ENCODE peak calls at places on chromosome 3, in nine cellular contexts. G, L, U, T, A, S, X, W and D are unnamed samples.

GRCh38 chr3:62686486-62686885 is 188.7 kb downstream of the CADPS start:
- DNase-seq in G (no peak), L (no peak), U (no peak), T (no peak), A (peak; percentile 59), S (no peak), X (no peak), W (no peak), D (peak; percentile 56)

GRCh38 chr3:167723025-167723512 is 11.6 kb downstream of the PDCD10 start:
- DNase-seq in G (no peak), L (no peak), U (no peak), T (no peak), A (no peak), S (no peak), X (no peak), W (no peak), D (no peak)

GRCh38 chr3:152496716-152497115 is 228.0 kb downstream of the MBNL1 start:
- DNase-seq in G (no peak), L (no peak), U (peak; percentile 14), T (no peak), A (no peak), S (no peak), X (no peak), W (no peak), D (no peak)

GRCh38 chr3:106172780-106173179 is 304.0 kb upstream of the CBLB start:
- DNase-seq in G (no peak), L (no peak), U (no peak), T (no peak), A (no peak), S (no peak), X (no peak), W (no peak), D (no peak)

GRCh38 chr3:194140520-194141414 is 4.8 kb downstream of the HES1 start:
- DNase-seq in G (peak; percentile 69), L (peak; percentile 85), U (peak; percentile 21), T (peak; percentile 59), A (peak; percentile 23), S (peak; percentile 63), X (peak; percentile 53), W (peak; percentile 53), D (no peak)

GRCh38 chr3:39216176-39216790 is 23.9 kb upstream of the XIRP1 start:
- DNase-seq in G (no peak), L (no peak), U (peak; percentile 52), T (peak; percentile 23), A (no peak), S (no peak), X (no peak), W (no peak), D (no peak)

GRCh38 chr3:112752092-112752512 is 94.6 kb downstream of the CD200R1L start:
- DNase-seq in G (no peak), L (no peak), U (no peak), T (no peak), A (no peak), S (no peak), X (peak; percentile 77), W (no peak), D (no peak)

GRCh38 chr3:190429681-190430080 is 20.0 kb downstream of the TMEM207 start:
- DNase-seq in G (no peak), L (no peak), U (no peak), T (no peak), A (no peak), S (no peak), X (peak; percentile 21), W (no peak), D (no peak)